ENCODE peak calls at places on chromosomes 13 and 19, in six cellular contexts. One of them, this sample, is unnamed.

GRCh38 chr13:47017476-47017875 is 120.6 kb upstream of the HTR2A start:
- DNase-seq in neural progenitor cell: no peak
- DNase-seq in suprapubic skin: no peak
- DNase-seq in iPS DF 6.9: no peak
- DNase-seq in ascending aorta: no peak
- DNase-seq in Panc1: no peak
- DNase-seq in this sample: no peak

GRCh38 chr13:31012285-31013024 is 80.0 kb downstream of the TEX26 start:
- DNase-seq in suprapubic skin: no peak
- DNase-seq in neural progenitor cell: peak
- DNase-seq in Panc1: no peak
- DNase-seq in iPS DF 6.9: no peak
- DNase-seq in ascending aorta: no peak
- DNase-seq in this sample: no peak

GRCh38 chr13:64817721-64818120 is 2412.4 kb downstream of the PCDH9 start:
- DNase-seq in iPS DF 6.9: no peak
- DNase-seq in suprapubic skin: no peak
- DNase-seq in Panc1: no peak
- DNase-seq in neural progenitor cell: no peak
- DNase-seq in ascending aorta: no peak
- DNase-seq in this sample: no peak

GRCh38 chr19:35347930-35348298 is 212 bp downstream of the FFAR1 start:
- DNase-seq in suprapubic skin: peak
- DNase-seq in Panc1: no peak
- DNase-seq in neural progenitor cell: no peak
- DNase-seq in iPS DF 6.9: no peak
- DNase-seq in ascending aorta: no peak
- DNase-seq in this sample: no peak

GRCh38 chr19:308471-309205 is 17.4 kb upstream of the PLPP2 start:
- DNase-seq in suprapubic skin: no peak
- DNase-seq in Panc1: no peak
- DNase-seq in ascending aorta: no peak
- DNase-seq in iPS DF 6.9: no peak
- DNase-seq in neural progenitor cell: no peak
- DNase-seq in this sample: no peak

GRCh38 chr13:94176576-94176975 is 302.9 kb downstream of the DCT start:
- DNase-seq in iPS DF 6.9: no peak
- DNase-seq in neural progenitor cell: no peak
- DNase-seq in ascending aorta: no peak
- DNase-seq in suprapubic skin: no peak
- DNase-seq in Panc1: no peak
- DNase-seq in this sample: no peak

GRCh38 chr19:54470991-54471782 is 1.9 kb downstream of the CDC42EP5 start:
- DNase-seq in iPS DF 6.9: no peak
- DNase-seq in suprapubic skin: no peak
- DNase-seq in Panc1: no peak
- DNase-seq in ascending aorta: peak
- DNase-seq in neural progenitor cell: peak
- DNase-seq in this sample: peak

GRCh38 chr13:102328909-102329308 is 72.9 kb downstream of the FGF14 start:
- DNase-seq in ascending aorta: no peak
- DNase-seq in neural progenitor cell: no peak
- DNase-seq in Panc1: no peak
- DNase-seq in suprapubic skin: no peak
- DNase-seq in iPS DF 6.9: no peak
- DNase-seq in this sample: no peak

GRCh38 chr19:53103141-53103902 is at the start of gene ZNF160:
- DNase-seq in ascending aorta: peak
- DNase-seq in suprapubic skin: peak
- DNase-seq in neural progenitor cell: peak
- DNase-seq in Panc1: peak
- DNase-seq in iPS DF 6.9: peak
- DNase-seq in this sample: peak

GRCh38 chr19:56405062-56405461 is 930 bp downstream of the ZNF583 start:
- DNase-seq in suprapubic skin: no peak
- DNase-seq in Panc1: no peak
- DNase-seq in iPS DF 6.9: no peak
- DNase-seq in ascending aorta: no peak
- DNase-seq in neural progenitor cell: no peak
- DNase-seq in this sample: no peak

GRCh38 chr13:25214371-25215252 is 42.5 kb upstream of the AMER2 start:
- DNase-seq in neural progenitor cell: no peak
- DNase-seq in iPS DF 6.9: no peak
- DNase-seq in Panc1: no peak
- DNase-seq in ascending aorta: peak
- DNase-seq in suprapubic skin: no peak
- DNase-seq in this sample: no peak

GRCh38 chr13:45932611-45933182 is 81.1 kb upstream of the SIAH3 start:
- DNase-seq in iPS DF 6.9: no peak
- DNase-seq in suprapubic skin: no peak
- DNase-seq in ascending aorta: no peak
- DNase-seq in neural progenitor cell: no peak
- DNase-seq in Panc1: no peak
- DNase-seq in this sample: no peak

GRCh38 chr19:14002571-14003278 is 3.4 kb downstream of the RFX1 start:
- DNase-seq in ascending aorta: no peak
- DNase-seq in suprapubic skin: no peak
- DNase-seq in neural progenitor cell: no peak
- DNase-seq in iPS DF 6.9: no peak
- DNase-seq in Panc1: no peak
- DNase-seq in this sample: no peak

GRCh38 chr13:41622545-41623429 is 165.4 kb downstream of the RGCC start:
- DNase-seq in neural progenitor cell: no peak
- DNase-seq in iPS DF 6.9: no peak
- DNase-seq in suprapubic skin: no peak
- DNase-seq in ascending aorta: peak
- DNase-seq in Panc1: no peak
- DNase-seq in this sample: no peak

GRCh38 chr13:26465954-26466353 is 91.5 kb upstream of the WASF3 start:
- DNase-seq in iPS DF 6.9: no peak
- DNase-seq in suprapubic skin: no peak
- DNase-seq in Panc1: no peak
- DNase-seq in ascending aorta: no peak
- DNase-seq in neural progenitor cell: no peak
- DNase-seq in this sample: no peak

GRCh38 chr13:31947105-31947504 is 84.5 kb upstream of the FRY start:
- DNase-seq in neural progenitor cell: peak
- DNase-seq in iPS DF 6.9: no peak
- DNase-seq in suprapubic skin: no peak
- DNase-seq in Panc1: no peak
- DNase-seq in ascending aorta: no peak
- DNase-seq in this sample: no peak

GRCh38 chr13:114049026-114049425 is 75.2 kb upstream of the C13orf46 start:
- DNase-seq in neural progenitor cell: no peak
- DNase-seq in ascending aorta: no peak
- DNase-seq in suprapubic skin: no peak
- DNase-seq in Panc1: no peak
- DNase-seq in iPS DF 6.9: no peak
- DNase-seq in this sample: no peak

GRCh38 chr19:1825909-1826556 is 14.0 kb upstream of the ATP8B3 start:
- DNase-seq in Panc1: no peak
- DNase-seq in ascending aorta: peak
- DNase-seq in suprapubic skin: peak
- DNase-seq in iPS DF 6.9: peak
- DNase-seq in neural progenitor cell: peak
- DNase-seq in this sample: peak

GRCh38 chr19:31430381-31430780 is 81.1 kb upstream of the TSHZ3 start:
- DNase-seq in suprapubic skin: no peak
- DNase-seq in ascending aorta: no peak
- DNase-seq in Panc1: no peak
- DNase-seq in iPS DF 6.9: no peak
- DNase-seq in neural progenitor cell: no peak
- DNase-seq in this sample: no peak

GRCh38 chr19:8115805-8116396 is 33.5 kb downstream of the FBN3 start:
- DNase-seq in neural progenitor cell: no peak
- DNase-seq in iPS DF 6.9: no peak
- DNase-seq in ascending aorta: no peak
- DNase-seq in suprapubic skin: no peak
- DNase-seq in Panc1: no peak
- DNase-seq in this sample: no peak

GRCh38 chr13:113815151-113816058 is 48.5 kb downstream of the GAS6 start:
- DNase-seq in iPS DF 6.9: no peak
- DNase-seq in suprapubic skin: no peak
- DNase-seq in neural progenitor cell: no peak
- DNase-seq in Panc1: no peak
- DNase-seq in ascending aorta: no peak
- DNase-seq in this sample: no peak

GRCh38 chr13:25046274-25046984 is 49.5 kb upstream of the PABPC3 start:
- DNase-seq in suprapubic skin: no peak
- DNase-seq in iPS DF 6.9: no peak
- DNase-seq in neural progenitor cell: peak
- DNase-seq in Panc1: no peak
- DNase-seq in ascending aorta: no peak
- DNase-seq in this sample: no peak

GRCh38 chr13:81659984-81660383 is 1319.1 kb upstream of the SPRY2 start:
- DNase-seq in suprapubic skin: no peak
- DNase-seq in Panc1: no peak
- DNase-seq in ascending aorta: no peak
- DNase-seq in iPS DF 6.9: no peak
- DNase-seq in neural progenitor cell: no peak
- DNase-seq in this sample: no peak

GRCh38 chr13:82717249-82717648 is 1165.0 kb downstream of the SLITRK1 start:
- DNase-seq in Panc1: no peak
- DNase-seq in iPS DF 6.9: no peak
- DNase-seq in suprapubic skin: no peak
- DNase-seq in ascending aorta: no peak
- DNase-seq in neural progenitor cell: no peak
- DNase-seq in this sample: no peak

GRCh38 chr13:112996671-112997091 is 27.7 kb downstream of the MCF2L start:
- DNase-seq in neural progenitor cell: no peak
- DNase-seq in iPS DF 6.9: no peak
- DNase-seq in ascending aorta: no peak
- DNase-seq in Panc1: no peak
- DNase-seq in suprapubic skin: no peak
- DNase-seq in this sample: no peak

GRCh38 chr19:2426661-2427322 is 594 bp downstream of the TIMM13 start:
- DNase-seq in ascending aorta: no peak
- DNase-seq in neural progenitor cell: peak
- DNase-seq in suprapubic skin: no peak
- DNase-seq in iPS DF 6.9: no peak
- DNase-seq in Panc1: no peak
- DNase-seq in this sample: peak

DNA sequence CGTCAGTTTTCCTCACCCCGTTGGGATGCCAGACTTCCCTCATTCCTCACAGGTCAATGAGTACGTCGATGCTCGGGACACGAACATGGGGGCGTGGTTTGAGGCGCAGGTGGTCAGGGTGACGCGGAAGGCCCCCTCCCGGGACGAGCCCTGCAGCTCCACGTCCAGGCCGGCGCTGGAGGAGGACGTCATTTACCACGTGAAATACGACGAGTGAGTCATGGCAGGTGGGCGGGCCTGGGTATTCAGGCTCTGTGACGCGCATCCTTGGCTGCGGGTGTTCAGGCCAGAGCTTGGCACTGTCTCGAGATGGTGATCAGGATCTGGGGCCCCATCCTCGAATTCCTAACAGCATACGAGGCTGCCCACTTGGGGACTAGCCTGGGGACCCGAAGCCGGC is 21.4 kb downstream of the UHRF1 start:
- DNase-seq in Panc1: no peak
- DNase-seq in iPS DF 6.9: no peak
- DNase-seq in ascending aorta: no peak
- DNase-seq in suprapubic skin: no peak
- DNase-seq in neural progenitor cell: no peak
- DNase-seq in this sample: no peak
- H3K27ac ChIP-seq in Panc1: no peak
- H3K27ac ChIP-seq in iPS DF 6.9: no peak
- H3K27ac ChIP-seq in ascending aorta: no peak
- H3K27ac ChIP-seq in suprapubic skin: no peak
- H3K27ac ChIP-seq in neural progenitor cell: no peak
- H3K27ac ChIP-seq in this sample: no peak

GRCh38 chr19:12944064-12944674 is 1.5 kb upstream of the RAD23A start:
- DNase-seq in neural progenitor cell: no peak
- DNase-seq in Panc1: no peak
- DNase-seq in suprapubic skin: no peak
- DNase-seq in ascending aorta: no peak
- DNase-seq in iPS DF 6.9: no peak
- DNase-seq in this sample: no peak
- H3K27ac ChIP-seq in neural progenitor cell: no peak
- H3K27ac ChIP-seq in Panc1: peak
- H3K27ac ChIP-seq in suprapubic skin: no peak
- H3K27ac ChIP-seq in ascending aorta: peak
- H3K27ac ChIP-seq in iPS DF 6.9: no peak
- H3K27ac ChIP-seq in this sample: no peak

GRCh38 chr13:27643334-27644158 is 21.9 kb downstream of the POLR1D start:
- DNase-seq in neural progenitor cell: no peak
- DNase-seq in ascending aorta: no peak
- DNase-seq in iPS DF 6.9: no peak
- DNase-seq in suprapubic skin: no peak
- DNase-seq in Panc1: no peak
- DNase-seq in this sample: no peak
- H3K27ac ChIP-seq in neural progenitor cell: no peak
- H3K27ac ChIP-seq in ascending aorta: no peak
- H3K27ac ChIP-seq in iPS DF 6.9: no peak
- H3K27ac ChIP-seq in suprapubic skin: peak
- H3K27ac ChIP-seq in Panc1: no peak
- H3K27ac ChIP-seq in this sample: no peak

DNA sequence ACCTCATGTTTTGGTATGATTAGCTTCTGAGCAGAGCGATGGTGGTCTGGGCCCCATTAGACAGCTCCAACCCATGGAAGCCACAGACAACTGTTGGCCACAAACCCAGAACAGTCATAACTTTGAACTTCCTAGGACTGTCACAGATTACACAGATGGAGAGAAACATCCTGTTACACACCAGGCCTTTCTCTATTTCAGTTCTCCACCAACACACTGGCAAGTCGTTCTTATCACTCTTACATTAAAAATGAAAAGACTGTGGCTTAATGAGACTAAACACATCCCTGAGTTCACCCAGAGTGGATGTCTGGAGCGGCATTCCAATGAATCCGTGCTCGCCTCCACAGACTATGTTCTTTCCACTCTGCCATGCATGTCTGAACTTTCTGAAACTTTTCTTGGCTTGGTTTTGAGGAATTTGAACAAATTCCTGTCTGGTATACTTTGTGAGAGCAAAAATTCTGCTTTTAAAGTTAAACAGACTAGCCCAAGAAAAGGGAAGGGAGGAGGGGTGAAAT is 109.1 kb downstream of the NALCN start:
- DNase-seq in suprapubic skin: no peak
- DNase-seq in Panc1: no peak
- DNase-seq in ascending aorta: peak
- DNase-seq in neural progenitor cell: no peak
- DNase-seq in iPS DF 6.9: no peak
- DNase-seq in this sample: no peak
- H3K27ac ChIP-seq in suprapubic skin: no peak
- H3K27ac ChIP-seq in Panc1: no peak
- H3K27ac ChIP-seq in ascending aorta: peak
- H3K27ac ChIP-seq in neural progenitor cell: no peak
- H3K27ac ChIP-seq in iPS DF 6.9: no peak
- H3K27ac ChIP-seq in this sample: no peak

DNA sequence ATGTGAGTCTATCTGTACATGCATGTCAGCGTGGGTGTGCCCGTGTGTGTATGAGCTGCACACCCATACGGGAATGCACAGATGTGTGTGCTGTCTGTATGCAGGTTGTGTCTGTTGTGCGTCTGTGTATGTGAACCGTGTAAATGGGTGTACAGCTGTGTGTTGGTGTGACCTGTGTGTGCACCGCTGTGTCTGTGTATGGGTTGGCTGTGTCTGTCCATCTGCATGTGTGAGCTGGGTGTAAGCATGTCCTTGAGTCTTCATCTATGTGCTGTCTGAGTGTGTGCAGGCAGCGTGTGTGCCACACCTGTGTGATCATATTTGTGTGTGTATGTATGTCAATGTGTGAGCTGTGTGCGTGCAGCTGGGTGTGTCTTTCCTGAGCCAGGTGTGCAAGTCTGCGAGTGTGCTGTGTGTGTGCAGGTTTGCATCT is 1.6 kb downstream of the NOTCH3 start:
- DNase-seq in suprapubic skin: no peak
- DNase-seq in neural progenitor cell: no peak
- DNase-seq in Panc1: no peak
- DNase-seq in iPS DF 6.9: no peak
- DNase-seq in ascending aorta: no peak
- DNase-seq in this sample: no peak
- H3K27ac ChIP-seq in suprapubic skin: peak
- H3K27ac ChIP-seq in neural progenitor cell: no peak
- H3K27ac ChIP-seq in Panc1: no peak
- H3K27ac ChIP-seq in iPS DF 6.9: no peak
- H3K27ac ChIP-seq in ascending aorta: peak
- H3K27ac ChIP-seq in this sample: no peak